ENCODE peak calls at places on chromosomes 12 and 14, in seven cellular contexts. F is nephron progenitor cell, Y is lower leg skin, O is neural progenitor cell, V is dorsolateral prefrontal cortex, A is GM13977, W is neural crest cell. Z is an unnamed sample.
A peak's percentile ranks its signal among the peaks of the same experiment; 100 is the strongest.

GRCh38 chr12:107372229-107372658 is 278.9 kb upstream of the CRY1 start:
- DNase-seq in Y (no peak), F (no peak), O (no peak), A (no peak), V (no peak), W (no peak), Z (no peak)

GRCh38 chr14:77302926-77303325 is 17.8 kb downstream of the POMT2 start:
- DNase-seq in O (no peak), V (no peak), W (no peak), F (no peak), A (peak; percentile 35), Y (no peak), Z (no peak)

GRCh38 chr12:19415563-19415962 is 23.7 kb upstream of the AEBP2 start:
- DNase-seq in V (no peak), A (no peak), O (no peak), Y (no peak), F (no peak), W (no peak), Z (no peak)

GRCh38 chr14:76346391-76347160 is 29.4 kb upstream of the ESRRB start:
- DNase-seq in O (no peak), W (no peak), Y (no peak), A (no peak), F (no peak), V (no peak), Z (no peak)

GRCh38 chr14:21039585-21040369 is 2.4 kb upstream of the RNASE7 start:
- DNase-seq in F (peak; percentile 30), A (peak; percentile 65), O (peak; percentile 65), V (no peak), Y (no peak), W (no peak), Z (peak; percentile 79)

GRCh38 chr12:120930032-120930431 is 25.9 kb upstream of the SPPL3 start:
- DNase-seq in O (no peak), V (no peak), A (no peak), W (no peak), F (no peak), Y (no peak), Z (no peak)

GRCh38 chr12:108817909-108818308 is 39.5 kb downstream of the SSH1 start:
- DNase-seq in O (no peak), Y (no peak), W (no peak), F (no peak), V (no peak), A (no peak), Z (no peak)

GRCh38 chr12:68224613-68225285 is 861 bp downstream of the IL26 start:
- DNase-seq in Y (no peak), W (no peak), V (no peak), O (no peak), A (no peak), F (no peak), Z (no peak)

GRCh38 chr14:90439874-90440442 is 43.1 kb downstream of the CALM1 start:
- DNase-seq in V (no peak), W (no peak), A (no peak), F (no peak), O (peak; percentile 34), Y (no peak), Z (peak; percentile 58)

GRCh38 chr12:12839886-12840285 is 26.7 kb downstream of the DDX47 start:
- DNase-seq in A (no peak), V (no peak), Y (no peak), W (no peak), O (no peak), F (peak; percentile 28), Z (no peak)

GRCh38 chr14:96698846-96699543 is 98.2 kb upstream of the VRK1 start:
- DNase-seq in F (no peak), V (no peak), W (no peak), O (no peak), Y (no peak), A (peak; percentile 36), Z (no peak)

GRCh38 chr12:26857465-26858176 is 24.6 kb upstream of the ITPR2 start:
- DNase-seq in Y (no peak), F (no peak), W (no peak), A (no peak), V (no peak), O (no peak), Z (no peak)

GRCh38 chr14:92653162-92653651 is 95.2 kb downstream of the LGMN start:
- DNase-seq in F (no peak), A (no peak), O (no peak), Y (no peak), V (no peak), W (no peak), Z (no peak)

GRCh38 chr12:40963761-40964160 is 224.4 kb upstream of the PDZRN4 start:
- DNase-seq in A (no peak), F (no peak), Y (no peak), W (no peak), O (no peak), V (no peak), Z (no peak)

GRCh38 chr12:109878749-109879148 is 1.6 kb downstream of the GLTP start:
- DNase-seq in A (no peak), Y (no peak), W (no peak), F (no peak), V (no peak), O (no peak), Z (no peak)

GRCh38 chr14:105576525-105577088 is 50.2 kb downstream of the TMEM121 start:
- DNase-seq in W (no peak), V (no peak), A (no peak), O (no peak), Y (no peak), F (no peak), Z (peak; percentile 5)

GRCh38 chr14:71320734-71321555 is 413.7 kb downstream of the PCNX1 start:
- DNase-seq in W (peak; percentile 49), F (peak; percentile 70), O (peak; percentile 87), V (peak; percentile 74), A (peak; percentile 72), Y (peak; percentile 31), Z (peak; percentile 81)

GRCh38 chr14:95253039-95253620 is 66.6 kb downstream of the CLMN start:
- DNase-seq in W (no peak), Y (no peak), V (no peak), A (no peak), F (no peak), O (no peak), Z (no peak)

GRCh38 chr14:102819790-102820330 is 42.6 kb downstream of the TRAF3 start:
- DNase-seq in F (no peak), A (no peak), V (peak; percentile 47), W (no peak), O (no peak), Y (no peak), Z (no peak)

GRCh38 chr12:46457958-46458357 is 85.4 kb upstream of the SLC38A2 start:
- DNase-seq in A (no peak), F (no peak), Y (no peak), W (no peak), V (no peak), O (no peak), Z (no peak)

GRCh38 chr12:46453428-46453827 is 80.9 kb upstream of the SLC38A2 start:
- DNase-seq in Y (no peak), F (no peak), V (no peak), A (no peak), O (no peak), W (no peak), Z (no peak)

GRCh38 chr12:46454981-46455380 is 82.4 kb upstream of the SLC38A2 start:
- DNase-seq in F (no peak), W (no peak), V (no peak), A (no peak), O (no peak), Y (no peak), Z (no peak)

GRCh38 chr12:46456356-46457334 is 84.1 kb upstream of the SLC38A2 start:
- DNase-seq in V (no peak), O (no peak), F (no peak), W (no peak), A (no peak), Y (no peak), Z (no peak)

DNA sequence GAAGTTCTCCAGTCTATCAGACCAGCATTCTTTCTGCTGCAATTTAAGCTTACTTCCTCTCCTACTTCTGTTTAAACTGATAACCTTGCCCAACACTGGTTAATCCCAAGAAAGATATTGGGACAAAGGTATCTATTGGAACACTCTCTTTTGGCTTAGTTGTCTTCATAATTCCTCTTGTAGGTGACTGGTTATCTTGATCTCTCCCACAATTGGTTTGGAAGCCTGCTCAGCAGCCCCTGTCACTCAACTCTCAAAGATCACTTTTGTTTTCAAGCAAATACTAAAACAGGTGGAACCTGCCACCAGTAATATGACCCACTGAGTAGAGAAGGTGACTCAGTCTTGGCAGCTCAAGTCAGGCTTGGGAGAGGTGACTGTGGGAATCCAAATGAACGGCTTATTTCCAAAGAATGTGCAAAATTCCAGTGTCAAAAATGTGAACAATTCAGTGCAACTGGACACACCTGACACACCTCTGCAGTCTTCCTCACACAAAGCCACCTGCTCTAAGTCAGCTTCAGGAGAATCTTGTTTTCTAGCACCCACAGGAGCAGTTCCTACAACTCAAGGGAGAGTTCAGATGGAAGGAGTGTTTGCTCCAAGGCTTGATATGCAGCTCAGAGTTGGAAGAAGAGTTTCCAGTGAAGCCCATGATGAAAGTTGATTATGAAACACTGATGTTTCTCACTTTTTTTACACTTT is 83.2 kb upstream of the SLC38A2 start:
- DNase-seq in A (no peak), W (no peak), V (no peak), Y (no peak), O (no peak), F (no peak), Z (no peak)
- TF ChIP-seq CTCF in A (no peak), W (no peak), V (no peak), Y (no peak), O (no peak), F (no peak), Z (no peak)

DNA sequence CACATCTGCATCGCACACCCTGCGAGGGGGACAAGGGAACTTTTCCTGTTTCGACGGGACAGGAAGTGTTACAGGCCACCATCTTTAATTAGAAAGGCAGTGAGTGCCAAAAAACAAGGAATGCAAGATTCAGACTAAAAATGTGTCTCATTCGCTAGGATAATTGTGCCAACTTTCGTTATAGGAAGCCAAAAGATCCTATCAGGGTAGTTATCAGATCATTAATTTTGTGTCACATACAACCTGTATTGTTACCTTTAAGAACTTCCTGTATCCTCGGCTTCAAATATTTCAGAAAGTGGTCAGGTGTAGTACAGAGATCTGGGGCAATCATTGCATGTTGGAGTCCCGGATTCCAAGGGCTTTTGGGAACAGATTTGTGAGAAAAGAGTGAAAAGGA is 19.2 kb upstream of the MGP start:
- DNase-seq in A (no peak), W (no peak), Y (no peak), O (no peak), F (no peak), V (no peak), Z (no peak)
- TF ChIP-seq CTCF in A (no peak), W (no peak), Y (no peak), O (no peak), F (no peak), V (no peak), Z (no peak)

GRCh38 chr12:52543985-52544888 is 8.7 kb downstream of the KRT71 start:
- DNase-seq in V (no peak), O (peak; percentile 18), A (no peak), F (no peak), W (no peak), Y (no peak), Z (peak; percentile 74)
- TF ChIP-seq CTCF in V (no peak), O (no peak), A (no peak), F (no peak), W (no peak), Y (no peak), Z (peak; percentile 33)

DNA sequence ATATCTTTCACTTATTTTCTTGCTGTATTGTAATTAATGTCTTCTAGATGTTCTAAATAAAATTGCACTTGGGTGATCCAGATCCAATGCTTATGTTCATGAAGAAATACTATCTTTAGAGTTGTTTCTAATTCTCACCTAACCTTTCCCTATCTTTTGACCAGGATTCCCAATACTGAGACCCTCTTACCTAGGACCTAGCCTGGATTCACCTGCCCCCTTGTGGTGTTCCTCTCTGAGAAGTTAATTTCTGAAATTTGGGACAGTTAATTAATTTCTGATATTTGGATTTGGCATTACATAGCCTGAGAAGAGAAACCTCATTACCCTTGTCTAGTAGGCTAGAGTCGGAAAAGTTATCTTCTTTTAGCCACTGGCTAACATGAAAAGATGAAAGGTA is 29.5 kb downstream of the FOXA1 start:
- DNase-seq in A (no peak), F (no peak), O (peak; percentile 35), W (no peak), V (no peak), Y (no peak), Z (no peak)
- TF ChIP-seq CTCF in A (no peak), F (no peak), O (peak; percentile 64), W (peak; percentile 48), V (no peak), Y (no peak), Z (peak; percentile 89)

Z was measured in endodermal cell.